ENCODE peak calls at places on chromosome 15, in ten cellular contexts. H is lower leg skin; J is NT2/D1; Z is body of pancreas; O is brain microvascular endothelial cell; M is foreskin fibroblast; V is heart left ventricle; W is naive thymus-derived CD8-positive, alpha-beta T cell; P is HCT116; N is stimulated activated CD8-positive, alpha-beta memory T cell treated with anti-CD3 and anti-CD28 coated beads, Interleukin-15, amount 100 ng/mL, for 24 hours. T is an unnamed sample.

GRCh38 chr15:40344631-40345120 is 3.9 kb upstream of the CCDC9B start:
- DNase-seq in O (peak; percentile 53), M (peak; percentile 60), V (peak; percentile 84), N (no peak), W (peak; percentile 73), Z (peak; percentile 73), H (no peak), J (no peak), P (no peak), T (peak; percentile 71)

GRCh38 chr15:25233766-25234350 is 205.0 kb downstream of the UBE3A start:
- DNase-seq in Z (no peak), W (no peak), N (no peak), J (no peak), O (no peak), P (no peak), H (no peak), M (no peak), V (no peak), T (no peak)

GRCh38 chr15:91412529-91412928 is 312.5 kb downstream of the SV2B start:
- DNase-seq in H (no peak), Z (no peak), M (no peak), V (no peak), W (no peak), O (no peak), N (no peak), P (no peak), J (no peak), T (no peak)

GRCh38 chr15:52095597-52096262 is 16.8 kb downstream of the BCL2L10 start:
- DNase-seq in O (peak; percentile 81), H (no peak), Z (no peak), N (no peak), V (no peak), W (no peak), M (peak; percentile 92), P (no peak), J (no peak), T (no peak)

GRCh38 chr15:86316216-86316615 is 236.5 kb downstream of the AGBL1 start:
- DNase-seq in Z (no peak), V (no peak), H (no peak), N (no peak), J (no peak), O (no peak), P (no peak), M (no peak), W (no peak), T (no peak)

GRCh38 chr15:68343579-68344225 is 66.2 kb downstream of the FEM1B start:
- DNase-seq in M (no peak), Z (no peak), P (no peak), J (no peak), V (no peak), N (no peak), H (no peak), O (no peak), W (no peak), T (no peak)

GRCh38 chr15:65584241-65584640 is 26.7 kb downstream of the INTS14 start:
- DNase-seq in H (no peak), Z (no peak), O (no peak), V (no peak), J (no peak), P (no peak), W (no peak), M (no peak), N (no peak), T (no peak)

GRCh38 chr15:67201136-67201535 is 53.3 kb downstream of the AAGAB start:
- DNase-seq in N (no peak), P (no peak), J (no peak), Z (no peak), V (no peak), M (no peak), H (no peak), O (no peak), W (no peak), T (no peak)

GRCh38 chr15:27868828-27869404 is 230.2 kb downstream of the OCA2 start:
- DNase-seq in J (no peak), P (no peak), W (no peak), Z (no peak), V (no peak), O (no peak), M (no peak), H (no peak), N (no peak), T (no peak)

GRCh38 chr15:89972085-89972484 is 29.0 kb upstream of the ZNF710 start:
- DNase-seq in Z (no peak), W (no peak), V (no peak), J (no peak), O (no peak), P (no peak), M (no peak), H (no peak), N (no peak), T (no peak)

GRCh38 chr15:22887157-22887951 is 48.9 kb downstream of the NIPA2 start:
- DNase-seq in H (peak; percentile 42), J (no peak), P (no peak), V (no peak), W (no peak), Z (no peak), O (peak; percentile 91), N (no peak), M (peak; percentile 89), T (no peak)

GRCh38 chr15:55764398-55764797 is 21.4 kb upstream of the PRTG start:
- DNase-seq in N (no peak), Z (no peak), M (no peak), P (no peak), O (no peak), J (no peak), H (no peak), V (no peak), W (no peak), T (no peak)

GRCh38 chr15:72538931-72539330 is 64.8 kb downstream of the ARIH1 start:
- DNase-seq in H (no peak), N (no peak), W (no peak), J (no peak), Z (no peak), O (no peak), V (no peak), M (no peak), P (no peak), T (no peak)

GRCh38 chr15:62858343-62858742 is 184.2 kb upstream of the TPM1 start:
- DNase-seq in N (no peak), H (no peak), W (no peak), M (no peak), V (no peak), P (no peak), O (no peak), Z (no peak), J (no peak), T (no peak)

T was measured in thyroid gland.